ENCODE peak calls at places on chromosomes 13 and 19, in four cellular contexts. One of them, this sample, is unnamed.

GRCh38 chr19:35220315-35220921 is 8.1 kb downstream of the FAM187B start:
- DNase-seq in AG09309: no peak
- DNase-seq in NCI-H345: no peak
- DNase-seq in uterus: no peak
- DNase-seq in this sample: no peak

GRCh38 chr19:10389863-10390262 is 9.5 kb upstream of the TYK2 start:
- DNase-seq in AG09309: no peak
- DNase-seq in NCI-H345: no peak
- DNase-seq in uterus: no peak
- DNase-seq in this sample: no peak

GRCh38 chr13:23289917-23290357 is 109.2 kb downstream of the SGCG start:
- DNase-seq in AG09309: no peak
- DNase-seq in NCI-H345: peak
- DNase-seq in uterus: no peak
- DNase-seq in this sample: no peak

GRCh38 chr13:78993792-78994191 is 334.8 kb upstream of the OBI1 start:
- DNase-seq in AG09309: no peak
- DNase-seq in NCI-H345: peak
- DNase-seq in uterus: no peak
- DNase-seq in this sample: no peak

GRCh38 chr13:92950771-92951170 is 275.8 kb upstream of the GPC6 start:
- DNase-seq in AG09309: no peak
- DNase-seq in NCI-H345: no peak
- DNase-seq in uterus: no peak
- DNase-seq in this sample: no peak

GRCh38 chr13:31675521-31675953 is 63.8 kb upstream of the RXFP2 start:
- DNase-seq in AG09309: peak
- DNase-seq in NCI-H345: no peak
- DNase-seq in uterus: no peak
- DNase-seq in this sample: no peak

GRCh38 chr13:101556676-101557121 is 104.2 kb downstream of the ITGBL1 start:
- DNase-seq in AG09309: peak
- DNase-seq in NCI-H345: no peak
- DNase-seq in uterus: no peak
- DNase-seq in this sample: no peak

GRCh38 chr19:3108775-3109174 is 14.6 kb downstream of the GNA11 start:
- DNase-seq in AG09309: no peak
- DNase-seq in NCI-H345: peak
- DNase-seq in uterus: peak
- DNase-seq in this sample: peak